ENCODE peak calls at places on chromosomes 5 and 9, in six cellular contexts. One of them, this sample, is unnamed.

GRCh38 chr9:108535526-108535925 is 320.3 kb downstream of the ACTL7B start:
- DNase-seq in mesenchymal stem cell: no peak
- DNase-seq in IMR-90: no peak
- DNase-seq in neuronal stem cell: no peak
- DNase-seq in H1: no peak
- DNase-seq in trophoblast cell: no peak
- DNase-seq in this sample: peak

GRCh38 chr9:125649315-125649714 is 57.7 kb downstream of the MAPKAP1 start:
- DNase-seq in H1: no peak
- DNase-seq in neuronal stem cell: no peak
- DNase-seq in trophoblast cell: peak
- DNase-seq in IMR-90: peak
- DNase-seq in mesenchymal stem cell: peak
- DNase-seq in this sample: no peak

GRCh38 chr5:88452820-88453219 is 184.2 kb upstream of the TMEM161B start:
- DNase-seq in mesenchymal stem cell: peak
- DNase-seq in H1: no peak
- DNase-seq in IMR-90: peak
- DNase-seq in neuronal stem cell: no peak
- DNase-seq in trophoblast cell: no peak
- DNase-seq in this sample: no peak

GRCh38 chr5:77560677-77561263 is 68.7 kb upstream of the WDR41 start:
- DNase-seq in H1: no peak
- DNase-seq in mesenchymal stem cell: peak
- DNase-seq in IMR-90: peak
- DNase-seq in neuronal stem cell: peak
- DNase-seq in trophoblast cell: peak
- DNase-seq in this sample: no peak

GRCh38 chr9:36855443-36856315 is 178.4 kb downstream of the PAX5 start:
- DNase-seq in neuronal stem cell: no peak
- DNase-seq in mesenchymal stem cell: no peak
- DNase-seq in H1: peak
- DNase-seq in IMR-90: no peak
- DNase-seq in trophoblast cell: peak
- DNase-seq in this sample: peak

GRCh38 chr5:150208187-150209015 is 18.5 kb downstream of the SLC6A7 start:
- DNase-seq in IMR-90: peak
- DNase-seq in neuronal stem cell: no peak
- DNase-seq in mesenchymal stem cell: peak
- DNase-seq in trophoblast cell: no peak
- DNase-seq in H1: no peak
- DNase-seq in this sample: no peak

GRCh38 chr9:99607852-99608448 is 213.7 kb upstream of the NR4A3 start:
- DNase-seq in neuronal stem cell: no peak
- DNase-seq in H1: no peak
- DNase-seq in mesenchymal stem cell: peak
- DNase-seq in trophoblast cell: no peak
- DNase-seq in IMR-90: no peak
- DNase-seq in this sample: no peak

GRCh38 chr5:14269395-14269794 is 126.3 kb downstream of the TRIO start:
- DNase-seq in neuronal stem cell: no peak
- DNase-seq in IMR-90: no peak
- DNase-seq in mesenchymal stem cell: no peak
- DNase-seq in H1: no peak
- DNase-seq in trophoblast cell: no peak
- DNase-seq in this sample: peak

GRCh38 chr5:134100283-134101011 is 14.0 kb upstream of the TCF7 start:
- DNase-seq in IMR-90: peak
- DNase-seq in neuronal stem cell: no peak
- DNase-seq in H1: peak
- DNase-seq in mesenchymal stem cell: peak
- DNase-seq in trophoblast cell: no peak
- DNase-seq in this sample: peak

GRCh38 chr9:113523421-113524141 is 60.1 kb downstream of the RGS3 start:
- DNase-seq in neuronal stem cell: no peak
- DNase-seq in mesenchymal stem cell: peak
- DNase-seq in H1: no peak
- DNase-seq in IMR-90: no peak
- DNase-seq in trophoblast cell: peak
- DNase-seq in this sample: no peak

GRCh38 chr9:94804316-94804715 is 77.8 kb downstream of the AOPEP start:
- DNase-seq in IMR-90: no peak
- DNase-seq in H1: no peak
- DNase-seq in mesenchymal stem cell: no peak
- DNase-seq in trophoblast cell: no peak
- DNase-seq in neuronal stem cell: no peak
- DNase-seq in this sample: no peak

GRCh38 chr9:18268381-18268780 is 205.6 kb upstream of the ADAMTSL1 start:
- DNase-seq in IMR-90: peak
- DNase-seq in neuronal stem cell: peak
- DNase-seq in trophoblast cell: no peak
- DNase-seq in mesenchymal stem cell: peak
- DNase-seq in H1: no peak
- DNase-seq in this sample: no peak

GRCh38 chr9:3879731-3880493 is 354.1 kb upstream of the RFX3 start:
- DNase-seq in trophoblast cell: no peak
- DNase-seq in neuronal stem cell: no peak
- DNase-seq in H1: no peak
- DNase-seq in mesenchymal stem cell: no peak
- DNase-seq in IMR-90: no peak
- DNase-seq in this sample: no peak

GRCh38 chr5:17398866-17399835 is 98.9 kb upstream of the TAF11L2 start:
- DNase-seq in mesenchymal stem cell: no peak
- DNase-seq in IMR-90: no peak
- DNase-seq in trophoblast cell: no peak
- DNase-seq in H1: no peak
- DNase-seq in neuronal stem cell: no peak
- DNase-seq in this sample: no peak

GRCh38 chr5:79959407-79959806 is 31.7 kb downstream of the MTX3 start:
- DNase-seq in trophoblast cell: no peak
- DNase-seq in neuronal stem cell: no peak
- DNase-seq in IMR-90: no peak
- DNase-seq in H1: no peak
- DNase-seq in mesenchymal stem cell: no peak
- DNase-seq in this sample: no peak

GRCh38 chr5:125160787-125161502 is 414.5 kb upstream of the ZNF608 start:
- DNase-seq in mesenchymal stem cell: peak
- DNase-seq in neuronal stem cell: peak
- DNase-seq in trophoblast cell: no peak
- DNase-seq in H1: no peak
- DNase-seq in IMR-90: peak
- DNase-seq in this sample: peak

GRCh38 chr5:67997892-67998457 is 217.6 kb upstream of the PIK3R1 start:
- DNase-seq in IMR-90: no peak
- DNase-seq in neuronal stem cell: no peak
- DNase-seq in H1: no peak
- DNase-seq in mesenchymal stem cell: no peak
- DNase-seq in trophoblast cell: no peak
- DNase-seq in this sample: no peak

GRCh38 chr9:4741365-4742031 is 496 bp upstream of the AK3 start:
- DNase-seq in neuronal stem cell: peak
- DNase-seq in trophoblast cell: no peak
- DNase-seq in H1: peak
- DNase-seq in IMR-90: no peak
- DNase-seq in mesenchymal stem cell: peak
- DNase-seq in this sample: peak

GRCh38 chr9:137621131-137621757 is 2.4 kb downstream of the EHMT1 start:
- DNase-seq in mesenchymal stem cell: peak
- DNase-seq in IMR-90: no peak
- DNase-seq in neuronal stem cell: no peak
- DNase-seq in trophoblast cell: no peak
- DNase-seq in H1: no peak
- DNase-seq in this sample: no peak

GRCh38 chr5:90135979-90136378 is 273.6 kb downstream of the CETN3 start:
- DNase-seq in neuronal stem cell: no peak
- DNase-seq in IMR-90: no peak
- DNase-seq in H1: peak
- DNase-seq in trophoblast cell: peak
- DNase-seq in mesenchymal stem cell: no peak
- DNase-seq in this sample: peak

GRCh38 chr9:16180546-16180945 is 627.7 kb downstream of the CCDC171 start:
- DNase-seq in IMR-90: peak
- DNase-seq in trophoblast cell: peak
- DNase-seq in H1: no peak
- DNase-seq in mesenchymal stem cell: peak
- DNase-seq in neuronal stem cell: no peak
- DNase-seq in this sample: no peak

GRCh38 chr5:100446879-100447278 is 88.3 kb upstream of the FAM174A start:
- DNase-seq in IMR-90: no peak
- DNase-seq in mesenchymal stem cell: peak
- DNase-seq in trophoblast cell: no peak
- DNase-seq in neuronal stem cell: no peak
- DNase-seq in H1: no peak
- DNase-seq in this sample: no peak

GRCh38 chr5:80487444-80487828 is 464 bp upstream of the FAM151B start:
- DNase-seq in trophoblast cell: no peak
- DNase-seq in neuronal stem cell: no peak
- DNase-seq in IMR-90: no peak
- DNase-seq in mesenchymal stem cell: no peak
- DNase-seq in H1: no peak
- DNase-seq in this sample: no peak

GRCh38 chr5:168295574-168296201 is 4.2 kb downstream of the WWC1 start:
- DNase-seq in neuronal stem cell: peak
- DNase-seq in mesenchymal stem cell: peak
- DNase-seq in IMR-90: peak
- DNase-seq in trophoblast cell: peak
- DNase-seq in H1: no peak
- DNase-seq in this sample: peak

GRCh38 chr5:110054240-110054639 is 364.5 kb downstream of the MAN2A1 start:
- DNase-seq in trophoblast cell: no peak
- DNase-seq in IMR-90: peak
- DNase-seq in H1: no peak
- DNase-seq in neuronal stem cell: no peak
- DNase-seq in mesenchymal stem cell: peak
- DNase-seq in this sample: no peak

GRCh38 chr5:143135832-143136551 is 267.5 kb downstream of the NR3C1 start:
- DNase-seq in mesenchymal stem cell: no peak
- DNase-seq in H1: no peak
- DNase-seq in trophoblast cell: no peak
- DNase-seq in neuronal stem cell: no peak
- DNase-seq in IMR-90: peak
- DNase-seq in this sample: no peak

GRCh38 chr5:139984816-139985215 is 58.3 kb downstream of the NRG2 start:
- DNase-seq in H1: no peak
- DNase-seq in neuronal stem cell: no peak
- DNase-seq in IMR-90: no peak
- DNase-seq in trophoblast cell: no peak
- DNase-seq in mesenchymal stem cell: no peak
- DNase-seq in this sample: no peak

GRCh38 chr5:32265902-32266301 is 46.8 kb downstream of the MTMR12 start:
- DNase-seq in trophoblast cell: no peak
- DNase-seq in H1: no peak
- DNase-seq in mesenchymal stem cell: no peak
- DNase-seq in neuronal stem cell: no peak
- DNase-seq in IMR-90: no peak
- DNase-seq in this sample: no peak

DNA sequence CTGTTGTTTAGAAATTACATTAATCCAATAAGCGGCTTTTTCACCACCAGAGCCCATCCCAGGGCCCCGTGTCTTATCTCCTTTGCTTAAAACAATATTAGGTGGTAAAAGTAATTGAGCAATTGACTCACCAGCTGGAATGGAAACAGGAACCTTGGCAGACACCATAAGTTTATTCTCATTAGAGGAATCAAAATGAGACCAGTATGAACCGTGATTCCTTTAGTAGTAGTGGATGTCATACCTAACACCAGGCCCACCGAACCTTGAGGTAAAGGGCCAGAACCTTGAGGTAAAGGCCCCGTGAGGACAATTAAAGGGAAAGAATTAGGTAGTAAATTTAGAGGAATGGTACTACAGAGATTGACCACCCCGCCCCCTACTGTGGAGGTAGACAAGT is 16.5 kb downstream of the HSDL2 start:
- DNase-seq in mesenchymal stem cell: no peak
- DNase-seq in IMR-90: no peak
- DNase-seq in H1: no peak
- DNase-seq in neuronal stem cell: no peak
- DNase-seq in trophoblast cell: no peak
- DNase-seq in this sample: no peak
- H3K14ac ChIP-seq in mesenchymal stem cell: no peak
- H3K14ac ChIP-seq in IMR-90: no peak
- H3K14ac ChIP-seq in H1: no peak
- H3K14ac ChIP-seq in neuronal stem cell: no peak
- H3K14ac ChIP-seq in trophoblast cell: no peak
- H3K14ac ChIP-seq in this sample: no peak

GRCh38 chr5:164881442-164881841 is 1376.0 kb downstream of the MAT2B start:
- DNase-seq in mesenchymal stem cell: no peak
- DNase-seq in trophoblast cell: no peak
- DNase-seq in neuronal stem cell: no peak
- DNase-seq in IMR-90: no peak
- DNase-seq in H1: no peak
- DNase-seq in this sample: no peak

GRCh38 chr5:164876793-164877192 is 1371.4 kb downstream of the MAT2B start:
- DNase-seq in trophoblast cell: no peak
- DNase-seq in H1: no peak
- DNase-seq in mesenchymal stem cell: no peak
- DNase-seq in IMR-90: no peak
- DNase-seq in neuronal stem cell: no peak
- DNase-seq in this sample: no peak
- H3K14ac ChIP-seq in trophoblast cell: no peak
- H3K14ac ChIP-seq in H1: no peak
- H3K14ac ChIP-seq in mesenchymal stem cell: no peak
- H3K14ac ChIP-seq in IMR-90: no peak
- H3K14ac ChIP-seq in neuronal stem cell: no peak
- H3K14ac ChIP-seq in this sample: no peak

DNA sequence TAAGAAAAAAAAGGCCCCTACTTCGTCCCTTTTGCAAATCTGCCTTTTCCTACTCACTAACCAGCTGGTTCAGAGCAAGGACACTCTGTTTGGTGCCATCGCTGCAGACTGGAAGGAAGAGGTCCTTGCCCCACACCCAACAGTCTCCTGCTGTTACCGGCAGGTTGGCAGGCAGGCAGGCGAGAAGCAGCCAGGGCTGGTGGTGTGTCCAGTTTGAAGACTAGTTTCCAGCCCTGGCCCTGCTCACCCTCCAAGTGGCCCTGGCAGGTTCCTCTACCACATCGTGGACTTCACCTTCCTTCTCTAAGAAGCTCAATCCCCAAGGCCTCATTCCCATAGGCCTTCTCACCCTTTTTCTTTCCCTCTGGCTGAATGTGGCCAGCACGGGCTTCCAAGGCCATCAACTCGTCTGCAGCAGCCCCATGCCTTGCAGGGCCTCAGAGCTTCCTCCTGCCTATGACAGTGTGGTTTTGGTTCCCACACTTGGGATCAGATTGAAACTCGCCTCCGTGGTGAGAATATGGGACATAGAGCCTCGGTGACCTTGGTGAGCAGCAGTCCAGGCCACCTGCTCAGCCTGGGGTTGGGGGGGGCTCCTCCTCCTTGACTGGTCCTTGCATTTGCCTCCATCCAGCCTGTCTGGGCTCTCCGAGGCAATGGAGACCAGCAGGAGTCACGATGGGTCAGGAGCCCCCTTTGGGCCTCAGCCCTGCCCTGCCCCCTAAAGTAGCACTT is 22.9 kb downstream of the TGFBI start:
- DNase-seq in IMR-90: no peak
- DNase-seq in H1: no peak
- DNase-seq in neuronal stem cell: no peak
- DNase-seq in mesenchymal stem cell: peak
- DNase-seq in trophoblast cell: no peak
- DNase-seq in this sample: no peak
- H3K14ac ChIP-seq in IMR-90: no peak
- H3K14ac ChIP-seq in H1: no peak
- H3K14ac ChIP-seq in neuronal stem cell: no peak
- H3K14ac ChIP-seq in mesenchymal stem cell: no peak
- H3K14ac ChIP-seq in trophoblast cell: no peak
- H3K14ac ChIP-seq in this sample: no peak

GRCh38 chr9:90340421-90340820 is 302.2 kb downstream of the DIRAS2 start:
- DNase-seq in neuronal stem cell: no peak
- DNase-seq in trophoblast cell: no peak
- DNase-seq in IMR-90: peak
- DNase-seq in H1: no peak
- DNase-seq in mesenchymal stem cell: peak
- DNase-seq in this sample: no peak
- H3K14ac ChIP-seq in neuronal stem cell: no peak
- H3K14ac ChIP-seq in trophoblast cell: no peak
- H3K14ac ChIP-seq in IMR-90: no peak
- H3K14ac ChIP-seq in H1: no peak
- H3K14ac ChIP-seq in mesenchymal stem cell: no peak
- H3K14ac ChIP-seq in this sample: no peak

This sample was measured in H9.